ENCODE peak calls at places on chromosomes 11 and 22, in eight cellular contexts. One of them, this sample, is unnamed.

GRCh38 chr11:112805658-112806057 is 155.6 kb upstream of the NCAM1 start:
- DNase-seq in tibial nerve: no peak
- DNase-seq in fibroblast of lung: no peak
- DNase-seq in SK-N-SH: no peak
- DNase-seq in pancreas: no peak
- DNase-seq in breast epithelium: no peak
- DNase-seq in H9: no peak
- DNase-seq in body of pancreas: no peak
- DNase-seq in this sample: no peak

GRCh38 chr11:84905411-84905810 is 721.7 kb downstream of the DLG2 start:
- DNase-seq in body of pancreas: no peak
- DNase-seq in pancreas: no peak
- DNase-seq in H9: no peak
- DNase-seq in breast epithelium: no peak
- DNase-seq in fibroblast of lung: peak; percentile 79
- DNase-seq in tibial nerve: no peak
- DNase-seq in SK-N-SH: no peak
- DNase-seq in this sample: no peak

GRCh38 chr11:92843455-92843854 is 126.0 kb upstream of the MTNR1B start:
- DNase-seq in fibroblast of lung: no peak
- DNase-seq in tibial nerve: no peak
- DNase-seq in H9: no peak
- DNase-seq in body of pancreas: no peak
- DNase-seq in pancreas: no peak
- DNase-seq in SK-N-SH: no peak
- DNase-seq in breast epithelium: no peak
- DNase-seq in this sample: no peak

GRCh38 chr11:27468209-27468608 is 4.4 kb downstream of the LGR4 start:
- DNase-seq in H9: no peak
- DNase-seq in SK-N-SH: no peak
- DNase-seq in tibial nerve: no peak
- DNase-seq in body of pancreas: no peak
- DNase-seq in fibroblast of lung: peak; percentile 89
- DNase-seq in pancreas: no peak
- DNase-seq in breast epithelium: no peak
- DNase-seq in this sample: no peak

GRCh38 chr11:12862761-12863469 is 146.2 kb upstream of the RASSF10 start:
- DNase-seq in SK-N-SH: peak; percentile 58
- DNase-seq in H9: peak; percentile 87
- DNase-seq in fibroblast of lung: peak; percentile 92
- DNase-seq in breast epithelium: no peak
- DNase-seq in body of pancreas: peak; percentile 50
- DNase-seq in pancreas: no peak
- DNase-seq in tibial nerve: peak; percentile 38
- DNase-seq in this sample: no peak

GRCh38 chr11:35683728-35684339 is 21.3 kb downstream of the TRIM44 start:
- DNase-seq in tibial nerve: no peak
- DNase-seq in H9: no peak
- DNase-seq in fibroblast of lung: no peak
- DNase-seq in body of pancreas: no peak
- DNase-seq in SK-N-SH: no peak
- DNase-seq in breast epithelium: no peak
- DNase-seq in pancreas: no peak
- DNase-seq in this sample: no peak

GRCh38 chr11:8408151-8408930 is 144.7 kb upstream of the LMO1 start:
- DNase-seq in fibroblast of lung: no peak
- DNase-seq in pancreas: no peak
- DNase-seq in breast epithelium: no peak
- DNase-seq in H9: no peak
- DNase-seq in SK-N-SH: no peak
- DNase-seq in tibial nerve: no peak
- DNase-seq in body of pancreas: no peak
- DNase-seq in this sample: no peak

GRCh38 chr11:128757886-128758612 is 64.2 kb downstream of the FLI1 start:
- DNase-seq in fibroblast of lung: no peak
- DNase-seq in SK-N-SH: no peak
- DNase-seq in H9: no peak
- DNase-seq in breast epithelium: no peak
- DNase-seq in tibial nerve: no peak
- DNase-seq in pancreas: no peak
- DNase-seq in body of pancreas: no peak
- DNase-seq in this sample: no peak

GRCh38 chr11:118353084-118353710 is 6.2 kb upstream of the UBE4A start:
- DNase-seq in tibial nerve: no peak
- DNase-seq in pancreas: no peak
- DNase-seq in SK-N-SH: peak; percentile 20
- DNase-seq in H9: no peak
- DNase-seq in fibroblast of lung: no peak
- DNase-seq in body of pancreas: no peak
- DNase-seq in breast epithelium: no peak
- DNase-seq in this sample: no peak

GRCh38 chr11:419248-420005 is 4.6 kb upstream of the SIGIRR start:
- DNase-seq in tibial nerve: no peak
- DNase-seq in H9: no peak
- DNase-seq in pancreas: no peak
- DNase-seq in breast epithelium: no peak
- DNase-seq in SK-N-SH: no peak
- DNase-seq in fibroblast of lung: no peak
- DNase-seq in body of pancreas: peak; percentile 4
- DNase-seq in this sample: no peak

GRCh38 chr11:3735827-3736226 is 61.5 kb downstream of the NUP98 start:
- DNase-seq in tibial nerve: no peak
- DNase-seq in pancreas: no peak
- DNase-seq in fibroblast of lung: peak; percentile 24
- DNase-seq in body of pancreas: no peak
- DNase-seq in H9: no peak
- DNase-seq in breast epithelium: no peak
- DNase-seq in SK-N-SH: no peak
- DNase-seq in this sample: no peak

GRCh38 chr22:46007848-46008261 is 30.9 kb upstream of the WNT7B start:
- DNase-seq in breast epithelium: peak; percentile 78
- DNase-seq in H9: no peak
- DNase-seq in SK-N-SH: peak; percentile 92
- DNase-seq in body of pancreas: peak; percentile 69
- DNase-seq in pancreas: peak; percentile 63
- DNase-seq in tibial nerve: peak; percentile 71
- DNase-seq in fibroblast of lung: peak; percentile 98
- DNase-seq in this sample: no peak

GRCh38 chr11:47225552-47226137 is 10.9 kb downstream of the DDB2 start:
- DNase-seq in breast epithelium: no peak
- DNase-seq in body of pancreas: no peak
- DNase-seq in pancreas: no peak
- DNase-seq in H9: no peak
- DNase-seq in fibroblast of lung: no peak
- DNase-seq in SK-N-SH: no peak
- DNase-seq in tibial nerve: no peak
- DNase-seq in this sample: no peak

DNA sequence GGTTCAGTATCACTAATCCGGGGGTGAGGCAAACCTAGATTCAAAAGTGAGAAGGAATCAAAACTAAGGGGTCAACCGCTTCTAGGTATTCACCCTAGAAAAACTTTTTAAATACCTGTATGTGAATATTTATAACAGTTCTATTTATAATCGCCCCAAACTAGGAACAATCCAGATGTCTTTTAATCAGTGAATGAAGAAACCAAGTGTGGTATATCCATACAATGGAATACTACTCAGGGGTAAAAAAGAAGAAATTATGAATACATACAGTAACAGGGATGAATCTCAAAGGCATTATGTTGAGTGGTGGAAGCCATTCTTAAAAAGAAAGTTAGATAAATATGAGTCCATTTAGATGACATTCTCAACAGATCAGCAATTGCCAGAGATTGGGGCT is 178.0 kb upstream of the BLID start:
- DNase-seq in breast epithelium: no peak
- DNase-seq in tibial nerve: no peak
- DNase-seq in pancreas: no peak
- DNase-seq in H9: no peak
- DNase-seq in fibroblast of lung: no peak
- DNase-seq in SK-N-SH: no peak
- DNase-seq in body of pancreas: no peak
- DNase-seq in this sample: no peak
- TF ChIP-seq CTCF in breast epithelium: no peak
- TF ChIP-seq CTCF in tibial nerve: no peak
- TF ChIP-seq CTCF in pancreas: no peak
- TF ChIP-seq CTCF in H9: no peak
- TF ChIP-seq CTCF in fibroblast of lung: no peak
- TF ChIP-seq CTCF in SK-N-SH: no peak
- TF ChIP-seq CTCF in body of pancreas: no peak
- TF ChIP-seq CTCF in this sample: no peak

GRCh38 chr22:49587421-49587820 is 240.3 kb downstream of the BRD1 start:
- DNase-seq in tibial nerve: no peak
- DNase-seq in H9: no peak
- DNase-seq in body of pancreas: no peak
- DNase-seq in SK-N-SH: no peak
- DNase-seq in breast epithelium: peak; percentile 46
- DNase-seq in pancreas: no peak
- DNase-seq in fibroblast of lung: no peak
- DNase-seq in this sample: no peak
- H3K27me3 ChIP-seq in tibial nerve: no peaks in the 10 kb centered on the region
- H3K27me3 ChIP-seq in H9: no peaks in the 10 kb centered on the region
- H3K27me3 ChIP-seq in body of pancreas: no peaks in the 10 kb centered on the region
- H3K27me3 ChIP-seq in SK-N-SH: no peaks in the 10 kb centered on the region
- H3K27me3 ChIP-seq in breast epithelium: peaks cover 30% of the 10 kb centered on the region
- H3K27me3 ChIP-seq in pancreas: no peaks in the 10 kb centered on the region
- H3K27me3 ChIP-seq in fibroblast of lung: no peaks in the 10 kb centered on the region
- H3K27me3 ChIP-seq in this sample: no peaks in the 10 kb centered on the region

GRCh38 chr22:36101756-36102155 is 58.8 kb downstream of the APOL3 start:
- DNase-seq in breast epithelium: no peak
- DNase-seq in tibial nerve: no peak
- DNase-seq in SK-N-SH: no peak
- DNase-seq in fibroblast of lung: no peak
- DNase-seq in body of pancreas: no peak
- DNase-seq in H9: no peak
- DNase-seq in pancreas: no peak
- DNase-seq in this sample: no peak

GRCh38 chr22:36102995-36103394 is 57.6 kb downstream of the APOL3 start:
- DNase-seq in H9: no peak
- DNase-seq in SK-N-SH: no peak
- DNase-seq in breast epithelium: no peak
- DNase-seq in pancreas: no peak
- DNase-seq in fibroblast of lung: no peak
- DNase-seq in tibial nerve: no peak
- DNase-seq in body of pancreas: no peak
- DNase-seq in this sample: no peak

GRCh38 chr22:36097880-36098279 is 62.7 kb downstream of the APOL3 start:
- DNase-seq in body of pancreas: no peak
- DNase-seq in tibial nerve: no peak
- DNase-seq in H9: no peak
- DNase-seq in SK-N-SH: no peak
- DNase-seq in fibroblast of lung: no peak
- DNase-seq in pancreas: no peak
- DNase-seq in breast epithelium: no peak
- DNase-seq in this sample: no peak
- H3K9me3 ChIP-seq in body of pancreas: no peaks in the 10 kb centered on the region
- H3K9me3 ChIP-seq in tibial nerve: no peaks in the 10 kb centered on the region
- H3K9me3 ChIP-seq in H9: no peaks in the 10 kb centered on the region
- H3K9me3 ChIP-seq in SK-N-SH: no peaks in the 10 kb centered on the region
- H3K9me3 ChIP-seq in fibroblast of lung: no peaks in the 10 kb centered on the region
- H3K9me3 ChIP-seq in pancreas: no peaks in the 10 kb centered on the region
- H3K9me3 ChIP-seq in breast epithelium: no peaks in the 10 kb centered on the region
- H3K9me3 ChIP-seq in this sample: no peaks in the 10 kb centered on the region

DNA sequence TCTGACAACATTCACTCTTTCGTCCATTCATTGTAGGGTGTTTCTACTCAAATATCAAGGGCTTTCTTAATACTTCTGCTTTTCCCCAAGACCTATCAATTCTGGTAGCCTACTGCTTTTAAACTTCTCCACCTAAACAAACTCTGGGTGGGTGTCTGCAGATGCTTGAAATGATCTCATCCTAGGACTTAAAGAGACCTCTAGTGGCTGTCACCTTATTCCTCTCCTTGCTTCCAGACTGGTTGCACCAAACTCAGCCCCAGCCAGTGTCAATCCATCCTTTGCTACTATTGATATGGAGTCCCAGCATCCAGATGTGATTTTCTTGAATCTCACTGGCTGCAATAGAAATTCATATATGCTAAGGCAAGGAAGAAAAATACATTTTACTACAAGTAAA is 274.7 kb downstream of the NXPE2 start:
- DNase-seq in body of pancreas: no peak
- DNase-seq in tibial nerve: no peak
- DNase-seq in SK-N-SH: peak; percentile 44
- DNase-seq in breast epithelium: no peak
- DNase-seq in H9: no peak
- DNase-seq in pancreas: no peak
- DNase-seq in fibroblast of lung: no peak
- DNase-seq in this sample: peak; percentile 34
- TF ChIP-seq CTCF in body of pancreas: no peak
- TF ChIP-seq CTCF in tibial nerve: no peak
- TF ChIP-seq CTCF in SK-N-SH: no peak
- TF ChIP-seq CTCF in breast epithelium: no peak
- TF ChIP-seq CTCF in H9: peak; percentile 61
- TF ChIP-seq CTCF in pancreas: no peak
- TF ChIP-seq CTCF in fibroblast of lung: no peak
- TF ChIP-seq CTCF in this sample: peak; percentile 68

GRCh38 chr11:120578591-120579154 is 67.1 kb downstream of the GRIK4 start:
- DNase-seq in fibroblast of lung: no peak
- DNase-seq in H9: no peak
- DNase-seq in body of pancreas: no peak
- DNase-seq in breast epithelium: no peak
- DNase-seq in pancreas: no peak
- DNase-seq in tibial nerve: no peak
- DNase-seq in SK-N-SH: no peak
- DNase-seq in this sample: no peak
- H3K27me3 ChIP-seq in fibroblast of lung: peaks cover 9% of the 10 kb centered on the region
- H3K27me3 ChIP-seq in H9: no peaks in the 10 kb centered on the region
- H3K27me3 ChIP-seq in body of pancreas: no peaks in the 10 kb centered on the region
- H3K27me3 ChIP-seq in breast epithelium: no peaks in the 10 kb centered on the region
- H3K27me3 ChIP-seq in pancreas: no peaks in the 10 kb centered on the region
- H3K27me3 ChIP-seq in tibial nerve: no peaks in the 10 kb centered on the region
- H3K27me3 ChIP-seq in SK-N-SH: no peaks in the 10 kb centered on the region
- H3K27me3 ChIP-seq in this sample: no peaks in the 10 kb centered on the region

This sample was measured in WERI-Rb-1.